ENCODE peak calls at places on chromosomes 4 and X, in five cellular contexts. One of them, this sample, is unnamed.

GRCh38 chr4:95761871-95762270 is 78.0 kb upstream of the PDHA2 start:
- DNase-seq in mesendoderm: no peak
- DNase-seq in trophoblast cell: no peak
- DNase-seq in IMR-90: peak; percentile 59
- DNase-seq in neuronal stem cell: no peak
- DNase-seq in this sample: no peak

GRCh38 chr4:5711479-5712184 is 631 bp downstream of the EVC start:
- DNase-seq in mesendoderm: peak; percentile 60
- DNase-seq in trophoblast cell: no peak
- DNase-seq in neuronal stem cell: no peak
- DNase-seq in IMR-90: peak; percentile 51
- DNase-seq in this sample: peak; percentile 57

GRCh38 chr4:25098964-25099843 is 61.0 kb downstream of the SEPSECS start:
- DNase-seq in trophoblast cell: no peak
- DNase-seq in IMR-90: peak; percentile 63
- DNase-seq in mesendoderm: peak; percentile 26
- DNase-seq in neuronal stem cell: no peak
- DNase-seq in this sample: no peak

GRCh38 chr4:111362891-111363290 is 740.0 kb upstream of the PITX2 start:
- DNase-seq in mesendoderm: peak; percentile 1
- DNase-seq in trophoblast cell: no peak
- DNase-seq in IMR-90: peak; percentile 35
- DNase-seq in neuronal stem cell: no peak
- DNase-seq in this sample: no peak

GRCh38 chr4:113677333-113677732 is 84.2 kb downstream of the CAMK2D start:
- DNase-seq in trophoblast cell: no peak
- DNase-seq in neuronal stem cell: no peak
- DNase-seq in IMR-90: no peak
- DNase-seq in mesendoderm: no peak
- DNase-seq in this sample: no peak

GRCh38 chr4:74975848-74976824 is 43.2 kb downstream of the PARM1 start:
- DNase-seq in neuronal stem cell: no peak
- DNase-seq in mesendoderm: no peak
- DNase-seq in IMR-90: no peak
- DNase-seq in trophoblast cell: no peak
- DNase-seq in this sample: no peak

GRCh38 chrX:107118322-107119147 is at the start of gene RBM41:
- DNase-seq in neuronal stem cell: peak; percentile 30
- DNase-seq in IMR-90: peak; percentile 67
- DNase-seq in mesendoderm: peak; percentile 88
- DNase-seq in trophoblast cell: peak; percentile 24
- DNase-seq in this sample: peak; percentile 73

GRCh38 chr4:137393043-137393442 is 139.3 kb downstream of the PCDH18 start:
- DNase-seq in neuronal stem cell: peak; percentile 11
- DNase-seq in trophoblast cell: no peak
- DNase-seq in mesendoderm: peak; percentile 7
- DNase-seq in IMR-90: no peak
- DNase-seq in this sample: no peak

GRCh38 chr4:67397931-67398330 is 147.4 kb downstream of the CENPC start:
- DNase-seq in mesendoderm: no peak
- DNase-seq in trophoblast cell: no peak
- DNase-seq in IMR-90: no peak
- DNase-seq in neuronal stem cell: no peak
- DNase-seq in this sample: no peak

GRCh38 chrX:119728487-119728886 is 29.9 kb upstream of the SOWAHD start:
- DNase-seq in IMR-90: no peak
- DNase-seq in neuronal stem cell: no peak
- DNase-seq in mesendoderm: peak; percentile 38
- DNase-seq in trophoblast cell: peak; percentile 9
- DNase-seq in this sample: peak; percentile 52

GRCh38 chrX:20059467-20060128 is 57.1 kb downstream of the MAP7D2 start:
- DNase-seq in neuronal stem cell: no peak
- DNase-seq in IMR-90: no peak
- DNase-seq in mesendoderm: peak; percentile 3
- DNase-seq in trophoblast cell: no peak
- DNase-seq in this sample: no peak

GRCh38 chr4:87108142-87108546 is 112.3 kb downstream of the KLHL8 start:
- DNase-seq in neuronal stem cell: no peak
- DNase-seq in trophoblast cell: peak; percentile 40
- DNase-seq in IMR-90: peak; percentile 85
- DNase-seq in mesendoderm: peak; percentile 76
- DNase-seq in this sample: no peak

GRCh38 chr4:118225521-118225920 is 127.3 kb downstream of the PRSS12 start:
- DNase-seq in neuronal stem cell: no peak
- DNase-seq in trophoblast cell: no peak
- DNase-seq in mesendoderm: no peak
- DNase-seq in IMR-90: no peak
- DNase-seq in this sample: no peak

GRCh38 chrX:110750526-110751189 is 45.0 kb downstream of the CHRDL1 start:
- DNase-seq in trophoblast cell: no peak
- DNase-seq in IMR-90: no peak
- DNase-seq in mesendoderm: peak; percentile 54
- DNase-seq in neuronal stem cell: no peak
- DNase-seq in this sample: no peak

DNA sequence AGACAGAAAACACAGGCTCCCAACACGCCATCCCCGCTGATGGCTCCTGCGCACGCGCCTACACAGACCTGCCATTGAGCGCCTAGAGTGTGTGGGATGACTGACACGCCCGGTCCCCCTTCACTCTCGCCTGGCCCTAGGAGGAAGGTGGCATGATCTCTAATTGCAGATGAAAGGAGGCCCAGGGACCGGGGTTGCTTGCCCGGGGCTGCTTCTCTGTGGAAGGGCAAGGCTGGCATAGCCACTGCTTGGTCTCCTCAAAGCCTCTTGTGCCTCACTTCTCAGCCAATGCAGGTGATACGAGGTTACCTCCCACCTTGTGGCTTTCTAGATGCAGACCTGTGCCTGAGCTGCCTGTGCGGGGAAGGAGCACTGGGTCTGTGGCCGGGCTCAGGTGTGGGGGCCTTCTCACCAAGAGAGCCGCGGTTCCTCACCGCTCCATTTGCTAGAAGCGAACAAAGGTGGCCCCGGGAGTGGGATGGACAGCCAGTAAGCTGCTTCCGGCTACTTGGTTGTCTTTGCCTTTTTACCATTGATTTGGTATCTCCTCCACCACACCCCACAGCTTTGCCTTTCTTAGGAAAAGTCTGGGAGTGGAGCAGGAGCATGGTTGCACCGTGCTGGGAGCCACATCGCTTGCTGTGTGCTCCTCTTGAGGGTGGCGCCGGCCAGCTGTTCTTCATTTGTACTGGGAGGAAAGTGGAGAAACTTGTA is 47.0 kb downstream of the TBC1D14 start:
- DNase-seq in IMR-90: no peak
- DNase-seq in neuronal stem cell: no peak
- DNase-seq in mesendoderm: no peak
- DNase-seq in trophoblast cell: no peak
- DNase-seq in this sample: no peak
- H3K79me1 ChIP-seq in IMR-90: peaks cover 46% of the 10 kb centered on the region
- H3K79me1 ChIP-seq in neuronal stem cell: peaks cover 5% of the 10 kb centered on the region
- H3K79me1 ChIP-seq in mesendoderm: peaks cover 1% of the 10 kb centered on the region
- H3K79me1 ChIP-seq in trophoblast cell: peaks cover 18% of the 10 kb centered on the region
- H3K79me1 ChIP-seq in this sample: no peaks in the 10 kb centered on the region

GRCh38 chr4:7769308-7769841 is 170.3 kb downstream of the AFAP1 start:
- DNase-seq in neuronal stem cell: no peak
- DNase-seq in IMR-90: no peak
- DNase-seq in trophoblast cell: no peak
- DNase-seq in mesendoderm: no peak
- DNase-seq in this sample: no peak
- H3K79me1 ChIP-seq in neuronal stem cell: peaks cover 2% of the 10 kb centered on the region
- H3K79me1 ChIP-seq in IMR-90: peaks cover 80% of the 10 kb centered on the region
- H3K79me1 ChIP-seq in trophoblast cell: no peaks in the 10 kb centered on the region
- H3K79me1 ChIP-seq in mesendoderm: no peaks in the 10 kb centered on the region
- H3K79me1 ChIP-seq in this sample: no peaks in the 10 kb centered on the region

DNA sequence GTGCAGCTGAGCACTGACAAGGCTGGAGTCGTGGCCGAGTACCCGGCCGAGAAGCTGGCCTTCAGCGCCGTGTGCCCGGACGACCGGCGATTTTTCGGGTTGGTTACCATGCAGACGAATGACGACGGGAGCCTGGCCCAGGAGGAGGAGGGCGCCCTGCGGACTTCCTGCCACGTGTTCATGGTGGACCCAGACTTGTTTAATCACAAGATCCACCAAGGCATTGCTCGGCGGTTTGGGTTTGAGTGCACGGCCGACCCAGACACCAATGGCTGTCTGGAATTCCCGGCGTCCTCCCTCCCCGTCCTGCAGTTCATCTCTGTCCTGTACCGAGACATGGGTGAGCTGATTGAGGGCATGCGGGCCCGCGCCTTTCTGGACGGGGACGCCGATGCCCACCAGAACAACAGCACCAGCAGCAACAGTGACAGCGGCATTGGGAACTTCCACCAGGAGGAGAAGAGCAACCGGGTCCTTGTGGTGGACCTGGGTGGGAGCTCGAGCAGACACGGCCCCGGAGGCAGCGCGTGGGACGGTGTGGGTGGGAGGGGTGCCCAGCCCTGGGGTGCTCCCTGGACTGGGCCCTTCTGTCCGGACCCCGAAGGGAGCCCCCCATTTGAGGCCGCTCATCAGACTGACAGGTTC is 24.3 kb downstream of the RGS12 start:
- DNase-seq in trophoblast cell: no peak
- DNase-seq in IMR-90: no peak
- DNase-seq in mesendoderm: no peak
- DNase-seq in neuronal stem cell: no peak
- DNase-seq in this sample: peak; percentile 25
- H3K79me1 ChIP-seq in trophoblast cell: no peaks in the 10 kb centered on the region
- H3K79me1 ChIP-seq in IMR-90: peaks cover 88% of the 10 kb centered on the region
- H3K79me1 ChIP-seq in mesendoderm: peaks cover 6% of the 10 kb centered on the region
- H3K79me1 ChIP-seq in neuronal stem cell: peaks cover 16% of the 10 kb centered on the region
- H3K79me1 ChIP-seq in this sample: no peaks in the 10 kb centered on the region

DNA sequence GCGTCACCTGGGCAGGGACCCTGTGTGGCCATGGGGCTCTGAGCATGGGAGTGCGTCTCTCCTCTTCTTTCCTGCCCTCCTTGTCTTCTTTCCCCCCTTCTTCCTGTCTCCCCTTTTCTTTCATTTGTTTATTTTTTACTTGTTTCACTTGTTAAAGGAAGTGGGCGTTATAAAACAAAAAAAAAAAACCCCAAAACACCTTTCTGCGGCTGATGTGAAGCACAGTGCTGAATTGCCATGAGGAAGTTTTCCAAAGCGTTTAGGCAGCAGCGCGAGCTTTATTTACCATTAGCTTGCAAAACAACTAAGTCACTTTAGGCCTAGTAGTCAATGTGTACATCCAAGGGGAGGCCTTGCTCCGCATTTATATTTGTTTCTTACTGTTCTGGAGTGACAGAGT is 57.0 kb downstream of the NOP14 start:
- DNase-seq in mesendoderm: no peak
- DNase-seq in trophoblast cell: no peak
- DNase-seq in IMR-90: no peak
- DNase-seq in neuronal stem cell: no peak
- DNase-seq in this sample: no peak
- H3K79me1 ChIP-seq in mesendoderm: peaks cover 5% of the 10 kb centered on the region
- H3K79me1 ChIP-seq in trophoblast cell: no peaks in the 10 kb centered on the region
- H3K79me1 ChIP-seq in IMR-90: peaks cover 66% of the 10 kb centered on the region
- H3K79me1 ChIP-seq in neuronal stem cell: no peaks in the 10 kb centered on the region
- H3K79me1 ChIP-seq in this sample: no peaks in the 10 kb centered on the region

GRCh38 chr4:7774301-7775019 is 165.2 kb downstream of the AFAP1 start:
- DNase-seq in trophoblast cell: no peak
- DNase-seq in neuronal stem cell: no peak
- DNase-seq in IMR-90: no peak
- DNase-seq in mesendoderm: no peak
- DNase-seq in this sample: no peak

GRCh38 chr4:7771056-7771455 is 168.6 kb downstream of the AFAP1 start:
- DNase-seq in neuronal stem cell: no peak
- DNase-seq in trophoblast cell: no peak
- DNase-seq in mesendoderm: no peak
- DNase-seq in IMR-90: no peak
- DNase-seq in this sample: no peak

GRCh38 chr4:7771541-7772507 is 167.8 kb downstream of the AFAP1 start:
- DNase-seq in neuronal stem cell: no peak
- DNase-seq in IMR-90: no peak
- DNase-seq in mesendoderm: no peak
- DNase-seq in trophoblast cell: no peak
- DNase-seq in this sample: peak; percentile 20

GRCh38 chr4:7773401-7774187 is 166.1 kb downstream of the AFAP1 start:
- DNase-seq in neuronal stem cell: no peak
- DNase-seq in mesendoderm: no peak
- DNase-seq in trophoblast cell: no peak
- DNase-seq in IMR-90: no peak
- DNase-seq in this sample: no peak

DNA sequence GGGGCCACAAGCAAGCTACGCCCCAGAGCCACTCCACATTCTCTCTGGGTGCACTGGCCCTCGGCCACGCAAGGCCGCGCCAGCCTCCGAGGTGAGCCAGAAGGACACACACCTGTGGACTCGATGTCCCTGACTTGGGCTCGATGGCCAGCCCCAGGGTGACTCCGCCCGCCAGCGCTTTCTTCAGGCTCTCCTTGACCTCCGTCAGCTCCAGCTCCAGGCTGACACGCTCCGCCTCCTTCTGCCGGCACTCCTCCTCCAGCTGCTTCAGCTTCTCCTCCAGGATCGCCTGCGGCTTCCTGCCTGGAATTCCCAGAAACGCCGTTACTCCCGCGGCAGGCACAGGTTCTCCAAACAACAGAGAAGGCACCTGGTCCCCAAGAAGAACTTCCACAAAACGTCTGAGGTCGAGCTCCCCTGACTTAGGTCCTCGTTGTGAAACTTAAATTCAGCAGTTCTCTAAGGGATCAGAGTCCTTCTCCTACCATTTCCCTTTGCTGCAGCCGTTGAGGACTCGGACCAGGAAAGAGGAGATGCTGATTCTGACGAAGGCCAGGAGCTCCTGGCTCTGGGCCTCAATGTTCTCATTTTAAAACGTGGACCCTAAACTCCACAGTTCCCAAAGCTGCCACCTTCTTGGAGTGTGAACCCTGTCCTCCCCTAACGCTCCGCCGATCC is 166.8 kb downstream of the AFAP1 start:
- DNase-seq in IMR-90: no peak
- DNase-seq in neuronal stem cell: no peak
- DNase-seq in trophoblast cell: peak; percentile 28
- DNase-seq in mesendoderm: peak; percentile 32
- DNase-seq in this sample: peak; percentile 28
- H3K79me1 ChIP-seq in IMR-90: peaks cover 86% of the 10 kb centered on the region
- H3K79me1 ChIP-seq in neuronal stem cell: peaks cover 3% of the 10 kb centered on the region
- H3K79me1 ChIP-seq in trophoblast cell: no peaks in the 10 kb centered on the region
- H3K79me1 ChIP-seq in mesendoderm: no peaks in the 10 kb centered on the region
- H3K79me1 ChIP-seq in this sample: no peaks in the 10 kb centered on the region

This sample was measured in H9.